ENCODE peak calls at places on chromosome 13, in five cellular contexts. Z is CD4-positive, alpha-beta T cell; G is tibial nerve; X is hepatocyte; H is H9. J is an unnamed sample. For H3K9me3, the result is how much of the 10 kb centered on the place peaks cover.

GRCh38 chr13:24148414-24149305 is 11.9 kb upstream of the SPATA13 start:
- DNase-seq in X (peak), Z (no peak), H (peak), G (no peak), J (no peak)

GRCh38 chr13:37492061-37492460 is 106.5 kb downstream of the POSTN start:
- DNase-seq in H (no peak), G (no peak), Z (no peak), X (no peak), J (no peak)

GRCh38 chr13:94480672-94481145 is 1.2 kb upstream of the DCT start:
- DNase-seq in Z (no peak), H (no peak), G (peak), X (peak), J (no peak)

GRCh38 chr13:65497265-65497664 is 1732.9 kb downstream of the PCDH9 start:
- DNase-seq in H (no peak), Z (no peak), G (no peak), X (no peak), J (no peak)

GRCh38 chr13:66933994-66934393 is 296.1 kb downstream of the PCDH9 start:
- DNase-seq in Z (no peak), X (no peak), H (no peak), G (no peak), J (no peak)

GRCh38 chr13:27137759-27138158 is 33.9 kb downstream of the USP12 start:
- DNase-seq in X (no peak), H (no peak), G (no peak), Z (no peak), J (no peak)

GRCh38 chr13:114311908-114312307 is 2.4 kb upstream of the CHAMP1 start:
- DNase-seq in G (no peak), X (no peak), Z (no peak), H (no peak), J (no peak)

GRCh38 chr13:25192936-25193335 is 20.8 kb upstream of the AMER2 start:
- DNase-seq in Z (no peak), X (no peak), G (no peak), H (no peak), J (no peak)

GRCh38 chr13:42812311-42812710 is 30.9 kb downstream of the FAM216B start:
- DNase-seq in X (no peak), Z (no peak), G (no peak), H (no peak), J (no peak)

DNA sequence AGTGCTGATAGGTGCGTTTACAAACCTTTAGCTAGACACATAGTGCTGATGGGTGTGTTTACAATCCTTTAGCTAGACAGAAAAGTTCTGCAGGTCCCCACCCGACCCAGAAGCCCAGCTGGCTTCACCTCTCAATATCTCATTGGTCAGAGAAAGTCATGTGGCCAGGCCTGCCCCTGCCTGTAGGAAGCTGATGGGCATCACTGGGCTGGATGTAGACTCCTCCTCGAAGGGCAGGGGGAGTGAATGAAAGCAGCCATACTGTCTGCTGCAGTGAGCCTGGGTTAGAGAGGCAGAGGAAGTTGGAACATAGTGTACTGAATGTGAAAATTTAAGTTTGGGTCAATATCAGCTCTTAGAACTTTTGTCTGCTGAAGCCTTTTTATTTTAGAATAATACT is 83.9 kb downstream of the ARHGEF7 start:
- DNase-seq in H (no peak), G (no peak), X (no peak), Z (no peak), J (no peak)
- H3K9me3 ChIP-seq in H (under half), G (under half), X (under half), Z (under half), J (under half)

GRCh38 chr13:40876020-40876738 is 86.8 kb downstream of the SLC25A15 start:
- DNase-seq in X (no peak), H (no peak), Z (no peak), G (no peak), J (no peak)
- H3K9me3 ChIP-seq in X (under half), H (under half), Z (half or more), G (under half), J (under half)

GRCh38 chr13:18953139-18953930 is 228.3 kb downstream of the TUBA3C start:
- DNase-seq in X (no peak), G (no peak), Z (no peak), H (no peak), J (no peak)

GRCh38 chr13:18952225-18953016 is 229.2 kb downstream of the TUBA3C start:
- DNase-seq in Z (no peak), H (no peak), G (no peak), X (no peak), J (no peak)

GRCh38 chr13:18949489-18949761 is 232.2 kb downstream of the TUBA3C start:
- DNase-seq in H (no peak), X (no peak), G (no peak), Z (no peak), J (no peak)

GRCh38 chr13:18949970-18950369 is 231.7 kb downstream of the TUBA3C start:
- DNase-seq in X (no peak), G (no peak), H (no peak), Z (no peak), J (no peak)

DNA sequence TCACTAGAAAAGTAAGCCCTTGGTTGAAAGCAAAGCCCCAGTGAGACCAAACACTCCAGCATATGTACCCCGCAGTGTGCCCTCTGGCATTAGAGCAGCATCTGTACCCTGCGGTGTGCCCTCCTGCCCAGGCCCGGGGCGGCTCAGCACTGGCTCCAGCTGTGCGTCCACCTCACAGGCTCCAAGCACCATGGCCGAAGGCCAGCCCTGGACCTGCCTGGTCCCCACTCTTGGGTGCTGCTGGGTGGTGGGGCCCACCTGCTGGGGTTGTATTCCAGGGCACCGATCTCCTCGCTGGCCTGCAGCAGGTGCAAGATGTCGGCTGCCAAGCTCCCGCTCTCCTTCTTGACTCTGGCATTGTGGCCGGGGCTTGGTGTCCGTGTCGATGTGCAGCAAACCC is 230.2 kb downstream of the TUBA3C start:
- DNase-seq in H (no peak), Z (no peak), X (no peak), G (no peak), J (no peak)
- H3K9me3 ChIP-seq in H (half or more), Z (under half), X (under half), G (under half), J (under half)

GRCh38 chr13:112171570-112171965 is 104.6 kb downstream of the SOX1 start:
- DNase-seq in Z (no peak), H (no peak), G (no peak), X (no peak), J (no peak)

GRCh38 chr13:112165712-112166111 is 98.8 kb downstream of the SOX1 start:
- DNase-seq in X (no peak), Z (no peak), H (no peak), G (no peak), J (no peak)

GRCh38 chr13:112169941-112170822 is 103.2 kb downstream of the SOX1 start:
- DNase-seq in H (no peak), G (no peak), X (no peak), Z (no peak), J (no peak)

GRCh38 chr13:112170823-112171569 is 104.0 kb downstream of the SOX1 start:
- DNase-seq in H (no peak), X (no peak), G (no peak), Z (no peak), J (no peak)

DNA sequence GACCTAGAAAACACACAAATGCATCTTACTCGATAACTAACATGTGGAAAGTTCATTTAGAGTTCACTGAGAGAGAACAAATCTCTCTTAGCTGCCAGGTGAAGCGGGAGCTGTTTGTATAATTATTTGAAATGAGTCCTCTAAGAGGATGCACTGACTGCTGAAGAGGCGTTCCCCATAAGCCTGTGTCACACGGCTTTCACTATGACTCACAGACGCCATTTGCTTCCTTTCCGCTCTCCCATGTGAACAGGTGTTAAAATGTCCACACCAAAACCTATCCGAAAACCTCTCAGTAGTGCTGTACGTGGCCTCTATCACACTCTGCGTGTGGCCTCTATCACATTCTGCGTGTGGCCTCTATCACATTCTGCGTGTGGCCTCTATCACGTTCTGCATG is 101.8 kb downstream of the SOX1 start:
- DNase-seq in Z (no peak), X (no peak), H (no peak), G (no peak), J (no peak)
- H3K9me3 ChIP-seq in Z (under half), X (under half), H (under half), G (under half), J (under half)

GRCh38 chr13:56515441-56515840 is 625.3 kb upstream of the PRR20A start:
- DNase-seq in Z (no peak), H (no peak), X (no peak), G (no peak), J (no peak)
- H3K9me3 ChIP-seq in Z (under half), H (under half), X (under half), G (under half), J (under half)

GRCh38 chr13:48123827-48124226 is 28.9 kb upstream of the MED4 start:
- DNase-seq in X (no peak), G (no peak), Z (no peak), H (no peak), J (no peak)
- H3K9me3 ChIP-seq in X (under half), G (under half), Z (under half), H (under half), J (under half)

J was measured in T-helper 17 cell.